ENCODE peak calls at places on chromosomes 7 and 10, in ten cellular contexts. P is ascending aorta, H is tibial nerve, J is H1, U is cardiac fibroblast, Q is dorsolateral prefrontal cortex, O is AG09309, B is heart right ventricle, I is fibroblast of villous mesenchyme, K is gastrocnemius medialis. X is an unnamed sample.

GRCh38 chr7:100572949-100573675 is 588 bp downstream of the SAP25 start:
- DNase-seq in P (no peak), H (no peak), J (no peak), U (no peak), Q (no peak), O (no peak), B (no peak), I (no peak), K (no peak), X (no peak)

GRCh38 chr7:148999166-148999565 is 29.1 kb downstream of the PDIA4 start:
- DNase-seq in P (no peak), H (no peak), J (no peak), U (no peak), Q (no peak), O (no peak), B (no peak), I (no peak), K (no peak), X (no peak)

GRCh38 chr7:114070246-114070645 is 151.4 kb upstream of the PPP1R3A start:
- DNase-seq in P (no peak), H (no peak), J (no peak), U (no peak), Q (no peak), O (no peak), B (no peak), I (no peak), K (no peak), X (peak; percentile 70)

GRCh38 chr7:22561356-22561755 is 61.4 kb upstream of the STEAP1B start:
- DNase-seq in P (peak; percentile 44), H (peak; percentile 49), J (peak; percentile 75), U (peak; percentile 99), Q (peak; percentile 58), O (peak; percentile 99), B (peak; percentile 86), I (peak; percentile 98), K (peak; percentile 79), X (peak; percentile 98)

GRCh38 chr10:45000764-45001381 is at the start of gene ZNF22:
- DNase-seq in P (no peak), H (peak; percentile 47), J (no peak), U (peak; percentile 70), Q (no peak), O (no peak), B (peak; percentile 81), I (peak; percentile 75), K (no peak), X (peak; percentile 74)

GRCh38 chr7:100604976-100605911 is 3.1 kb downstream of the PCOLCE start:
- DNase-seq in P (no peak), H (no peak), J (no peak), U (no peak), Q (no peak), O (no peak), B (peak; percentile 42), I (no peak), K (no peak), X (no peak)

GRCh38 chr7:134547738-134548054 is 1.2 kb upstream of the AKR1B15 start:
- DNase-seq in P (no peak), H (peak; percentile 55), J (peak; percentile 49), U (peak; percentile 77), Q (no peak), O (peak; percentile 18), B (peak; percentile 62), I (peak; percentile 80), K (peak; percentile 77), X (peak; percentile 78)

GRCh38 chr7:70694909-70695803 is 436.8 kb upstream of the GALNT17 start:
- DNase-seq in P (no peak), H (no peak), J (no peak), U (peak; percentile 36), Q (no peak), O (no peak), B (peak; percentile 11), I (peak; percentile 18), K (no peak), X (peak; percentile 38)

GRCh38 chr7:11540271-11540761 is 291.7 kb downstream of the THSD7A start:
- DNase-seq in P (no peak), H (no peak), J (no peak), U (peak; percentile 84), Q (no peak), O (no peak), B (peak; percentile 5), I (peak; percentile 96), K (peak; percentile 22), X (peak; percentile 77)

GRCh38 chr7:156759579-156760202 is 119.1 kb downstream of the RNF32 start:
- DNase-seq in P (no peak), H (no peak), J (no peak), U (no peak), Q (no peak), O (no peak), B (no peak), I (no peak), K (no peak), X (no peak)

GRCh38 chr10:52776471-52776903 is 3.9 kb upstream of the MBL2 start:
- DNase-seq in P (no peak), H (no peak), J (no peak), U (no peak), Q (no peak), O (no peak), B (no peak), I (no peak), K (no peak), X (no peak)

GRCh38 chr7:30995541-30995940 is 31.8 kb downstream of the GHRHR start:
- DNase-seq in P (no peak), H (no peak), J (no peak), U (no peak), Q (no peak), O (no peak), B (no peak), I (no peak), K (no peak), X (no peak)

GRCh38 chr10:131477457-131478205 is 166.1 kb upstream of the TCERG1L start:
- DNase-seq in P (no peak), H (no peak), J (no peak), U (no peak), Q (no peak), O (no peak), B (no peak), I (no peak), K (no peak), X (no peak)
- TF ChIP-seq CTCF in P (no peak), H (no peak), J (no peak), U (no peak), Q (no peak), O (no peak), B (no peak), I (no peak), K (no peak), X (no peak)

DNA sequence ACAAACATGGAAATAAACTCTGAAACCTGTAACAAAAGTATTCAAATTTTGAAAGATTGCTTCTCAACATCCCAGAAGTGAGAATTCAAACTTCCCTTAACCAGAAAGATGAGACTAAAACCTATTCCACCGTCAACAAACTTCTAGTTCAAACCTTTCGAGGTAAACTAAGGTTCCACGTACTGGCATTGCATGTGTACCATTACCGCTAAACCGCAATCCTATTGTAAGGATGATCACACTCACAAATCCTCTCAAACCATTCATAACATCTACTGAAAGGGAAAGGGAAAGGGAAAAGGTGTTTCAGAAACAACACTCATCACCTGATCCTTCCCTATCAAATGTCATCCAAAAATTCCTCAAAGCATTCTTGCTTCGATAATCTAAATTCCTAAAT is 3.1 kb downstream of the SMURF1 start:
- DNase-seq in P (no peak), H (no peak), J (no peak), U (no peak), Q (no peak), O (no peak), B (no peak), I (no peak), K (no peak), X (no peak)
- H3K4me3 ChIP-seq in P (peak overlapping the region; percentile 97), H (no peak overlapping the region), J (no peak overlapping the region), U (peak overlapping the region; percentile 64), Q (peak overlapping the region; percentile 89), O (no peak overlapping the region), B (peak overlapping the region; percentile 92), I (peak overlapping the region; percentile 68), K (peak overlapping the region; percentile 75), X (no peak overlapping the region)

GRCh38 chr7:135736586-135737305 is 8.8 kb upstream of the SLC13A4 start:
- DNase-seq in P (no peak), H (no peak), J (no peak), U (no peak), Q (no peak), O (no peak), B (no peak), I (no peak), K (no peak), X (no peak)
- TF ChIP-seq CTCF in P (no peak), H (no peak), J (no peak), U (no peak), Q (no peak), O (no peak), B (no peak), I (no peak), K (no peak), X (no peak)

GRCh38 chr7:98105942-98106544 is 619 bp upstream of the LMTK2 start:
- DNase-seq in P (no peak), H (no peak), J (no peak), U (no peak), Q (no peak), O (no peak), B (no peak), I (no peak), K (no peak), X (no peak)

GRCh38 chr7:98106647-98107312 is at the start of gene LMTK2:
- DNase-seq in P (peak; percentile 78), H (peak; percentile 97), J (peak; percentile 76), U (peak; percentile 91), Q (peak; percentile 96), O (peak; percentile 54), B (peak; percentile 93), I (peak; percentile 92), K (peak; percentile 89), X (peak; percentile 94)

GRCh38 chr7:98112077-98112476 is 5.4 kb downstream of the LMTK2 start:
- DNase-seq in P (no peak), H (no peak), J (no peak), U (no peak), Q (no peak), O (no peak), B (no peak), I (no peak), K (no peak), X (no peak)

GRCh38 chr7:98107313-98107691 is 640 bp downstream of the LMTK2 start:
- DNase-seq in P (no peak), H (no peak), J (no peak), U (peak; percentile 8), Q (no peak), O (no peak), B (no peak), I (peak; percentile 21), K (no peak), X (peak; percentile 29)

DNA sequence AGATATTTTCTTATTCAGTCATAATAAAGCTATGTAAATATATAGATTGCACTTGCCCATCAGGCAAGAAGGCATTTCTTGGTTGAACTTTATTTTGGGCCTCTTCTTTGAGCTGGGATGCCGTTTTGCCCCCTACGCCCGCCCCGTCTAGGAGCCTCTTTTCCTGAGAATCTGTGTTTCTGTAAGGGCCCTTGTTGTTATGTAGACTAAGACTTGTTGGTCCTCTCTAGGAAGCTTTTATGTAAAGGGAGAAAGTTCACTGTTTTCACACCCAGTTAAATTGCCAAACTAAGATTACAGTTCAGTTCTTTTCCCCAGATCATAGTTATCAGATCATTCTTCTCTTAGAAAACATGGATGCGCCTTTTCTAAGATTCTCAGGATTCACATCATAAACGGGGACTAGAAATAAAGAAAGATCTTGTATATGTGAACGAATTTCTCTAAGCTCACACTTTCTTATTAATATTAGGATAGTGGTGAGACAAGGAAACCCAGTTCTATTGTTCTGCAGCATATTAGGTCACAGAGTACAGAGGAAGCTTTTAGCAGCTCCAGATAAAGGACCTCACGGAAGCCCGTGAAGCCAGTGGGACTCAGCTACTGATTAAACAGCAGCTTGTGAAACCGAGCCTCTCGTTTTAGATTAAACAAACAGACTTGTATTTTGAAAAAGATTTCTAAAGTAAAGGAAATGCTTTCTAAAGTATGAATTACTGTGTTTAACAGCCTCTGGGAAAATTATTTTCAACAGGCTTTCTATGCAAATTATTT is 3.8 kb downstream of the LMTK2 start:
- DNase-seq in P (no peak), H (no peak), J (no peak), U (peak; percentile 30), Q (no peak), O (no peak), B (peak; percentile 58), I (no peak), K (no peak), X (peak; percentile 30)
- H3K4me3 ChIP-seq in P (no peak overlapping the region), H (no peak overlapping the region), J (no peak overlapping the region), U (no peak overlapping the region), Q (peak overlapping the region; percentile 96), O (no peak overlapping the region), B (no peak overlapping the region), I (no peak overlapping the region), K (no peak overlapping the region), X (no peak overlapping the region)

X was measured in choroid plexus epithelial cell.